ENCODE peak calls at places on chromosomes 7 and 10, in four cellular contexts. M is NCI-H524, D is astrocyte of the cerebellum, P is NCI-H1105 treated with DMSO at 0.1 percent for 48 hours. F is an unnamed sample.

GRCh38 chr7:28926871-28927597 is 31.1 kb downstream of the TRIL start:
- DNase-seq in M (peak), D (peak), P (peak), F (peak)

GRCh38 chr7:92629779-92630178 is 39.6 kb upstream of the FAM133B start:
- DNase-seq in M (no peak), D (no peak), P (no peak), F (no peak)

GRCh38 chr10:133117688-133118071 is 30.0 kb downstream of the ADGRA1 start:
- DNase-seq in M (no peak), D (no peak), P (no peak), F (no peak)

GRCh38 chr7:17123020-17123419 is 175.4 kb upstream of the AHR start:
- DNase-seq in M (no peak), D (peak), P (no peak), F (no peak)

GRCh38 chr10:3897156-3897555 is 112.1 kb upstream of the KLF6 start:
- DNase-seq in M (no peak), D (no peak), P (no peak), F (no peak)

GRCh38 chr10:48365668-48366067 is 59.2 kb downstream of the MAPK8 start:
- DNase-seq in M (no peak), D (no peak), P (no peak), F (no peak)

GRCh38 chr7:28554791-28555471 is 142.6 kb downstream of the CREB5 start:
- DNase-seq in M (no peak), D (no peak), P (no peak), F (peak)

GRCh38 chr10:15201589-15202300 is 33.3 kb upstream of the NMT2 start:
- DNase-seq in M (no peak), D (no peak), P (no peak), F (no peak)

GRCh38 chr10:80443531-80443974 is 10.6 kb upstream of the TSPAN14 start:
- DNase-seq in M (peak), D (no peak), P (no peak), F (peak)

GRCh38 chr7:1694551-1694950 is 24.5 kb downstream of the ELFN1 start:
- DNase-seq in M (peak), D (no peak), P (no peak), F (no peak)

GRCh38 chr10:98293550-98294269 is 25.7 kb upstream of the LOXL4 start:
- DNase-seq in M (no peak), D (no peak), P (no peak), F (peak)

GRCh38 chr7:149330914-149331567 is 69.0 kb downstream of the ZNF783 start:
- DNase-seq in M (peak), D (no peak), P (no peak), F (peak)

GRCh38 chr7:36509962-36510361 is 120.3 kb downstream of the ANLN start:
- DNase-seq in M (no peak), D (no peak), P (no peak), F (no peak)

GRCh38 chr7:116696707-116697106 is 24.7 kb downstream of the MET start:
- DNase-seq in M (no peak), D (no peak), P (no peak), F (no peak)